ENCODE peak calls at places on chromosomes 1 and 21, in six cellular contexts. X, P, M, R, T and E are unnamed samples.

GRCh38 chr1:19287436-19288185 is 959 bp downstream of the AKR7A3 start:
- DNase-seq in X (no peak), P (no peak), M (no peak), R (no peak), T (no peak), E (no peak)

GRCh38 chr1:110433803-110434202 is 17.1 kb upstream of the PROK1 start:
- DNase-seq in X (peak), P (no peak), M (no peak), R (peak), T (no peak), E (peak)

GRCh38 chr21:46661211-46661625 is 25.7 kb downstream of the PRMT2 start:
- DNase-seq in X (no peak), P (no peak), M (no peak), R (no peak), T (peak), E (peak)

GRCh38 chr1:192872010-192872409 is 63.2 kb downstream of the RGS2 start:
- DNase-seq in X (no peak), P (no peak), M (no peak), R (no peak), T (no peak), E (no peak)

GRCh38 chr21:43196789-43197188 is 28.0 kb downstream of the CRYAA start:
- DNase-seq in X (no peak), P (no peak), M (no peak), R (no peak), T (no peak), E (no peak)

GRCh38 chr1:192602757-192603156 is 27.2 kb downstream of the RGS1 start:
- DNase-seq in X (no peak), P (no peak), M (no peak), R (no peak), T (no peak), E (no peak)

GRCh38 chr1:2970311-2971145 is 50.7 kb upstream of the ACTRT2 start:
- DNase-seq in X (no peak), P (no peak), M (no peak), R (no peak), T (no peak), E (no peak)

GRCh38 chr1:40421348-40421693 is 29.0 kb upstream of the ZFP69B start:
- DNase-seq in X (peak), P (no peak), M (peak), R (no peak), T (peak), E (no peak)

GRCh38 chr21:37220433-37220980 is 46.6 kb downstream of the VPS26C start:
- DNase-seq in X (peak), P (no peak), M (peak), R (peak), T (no peak), E (peak)

GRCh38 chr1:245056913-245057312 is 97.9 kb upstream of the KIF26B start:
- DNase-seq in X (peak), P (no peak), M (no peak), R (no peak), T (no peak), E (no peak)

GRCh38 chr1:201591981-201592380 is 53.1 kb downstream of the NAV1 start:
- DNase-seq in X (no peak), P (no peak), M (no peak), R (no peak), T (no peak), E (no peak)

GRCh38 chr1:220335668-220336067 is 63.4 kb upstream of the RAB3GAP2 start:
- DNase-seq in X (no peak), P (no peak), M (no peak), R (no peak), T (no peak), E (no peak)

GRCh38 chr1:107993920-107994319 is 28.9 kb upstream of the VAV3 start:
- DNase-seq in X (no peak), P (no peak), M (no peak), R (no peak), T (no peak), E (peak)

GRCh38 chr1:27522860-27523665 is 33.1 kb upstream of the WASF2 start:
- DNase-seq in X (peak), P (no peak), M (peak), R (peak), T (peak), E (no peak)

GRCh38 chr1:3695326-3696217 is 43.3 kb downstream of the TP73 start:
- DNase-seq in X (peak), P (no peak), M (no peak), R (peak), T (peak), E (no peak)

GRCh38 chr1:108079550-108079949 is 114.6 kb upstream of the VAV3 start:
- DNase-seq in X (peak), P (no peak), M (peak), R (no peak), T (no peak), E (no peak)

GRCh38 chr1:52436817-52437216 is 32.4 kb downstream of the PRPF38A start:
- DNase-seq in X (no peak), P (no peak), M (no peak), R (no peak), T (no peak), E (no peak)

GRCh38 chr1:109671067-109671466 is 3.2 kb downstream of the GSTM2 start:
- DNase-seq in X (no peak), P (no peak), M (no peak), R (no peak), T (no peak), E (no peak)

GRCh38 chr1:234920843-234921140 is 207.8 kb downstream of the TOMM20 start:
- DNase-seq in X (no peak), P (no peak), M (no peak), R (no peak), T (no peak), E (no peak)

GRCh38 chr1:206049293-206049692 is 3.7 kb upstream of the RHEX start:
- DNase-seq in X (no peak), P (no peak), M (no peak), R (no peak), T (no peak), E (no peak)

GRCh38 chr1:50967416-50968020 is 2.5 kb upstream of the CDKN2C start:
- DNase-seq in X (peak), P (no peak), M (no peak), R (no peak), T (no peak), E (no peak)

GRCh38 chr21:37225440-37225839 is 41.7 kb downstream of the VPS26C start:
- DNase-seq in X (peak), P (no peak), M (peak), R (no peak), T (no peak), E (no peak)

GRCh38 chr21:33196956-33197374 is 32.8 kb upstream of the IFNAR2 start:
- DNase-seq in X (peak), P (no peak), M (peak), R (peak), T (peak), E (peak)

GRCh38 chr1:98704474-98704873 is 43.0 kb downstream of the SNX7 start:
- DNase-seq in X (no peak), P (no peak), M (no peak), R (no peak), T (peak), E (no peak)

GRCh38 chr1:67952071-67952470 is 98.4 kb downstream of the DIRAS3 start:
- DNase-seq in X (no peak), P (no peak), M (no peak), R (no peak), T (no peak), E (no peak)

GRCh38 chr1:109113787-109114568 is at the start of gene ELAPOR1:
- DNase-seq in X (no peak), P (no peak), M (no peak), R (no peak), T (peak), E (no peak)

GRCh38 chr1:12048376-12048775 is 14.7 kb upstream of the TNFRSF8 start:
- DNase-seq in X (no peak), P (no peak), M (no peak), R (no peak), T (no peak), E (no peak)

GRCh38 chr1:151723726-151724370 is 2.5 kb downstream of the RIIAD1 start:
- DNase-seq in X (no peak), P (no peak), M (no peak), R (no peak), T (no peak), E (no peak)

GRCh38 chr21:15065381-15066230 is 806 bp upstream of the NRIP1 start:
- DNase-seq in X (peak), P (peak), M (peak), R (peak), T (peak), E (peak)

GRCh38 chr1:23122023-23122738 is 46.5 kb downstream of the LUZP1 start:
- DNase-seq in X (no peak), P (no peak), M (no peak), R (no peak), T (no peak), E (no peak)

GRCh38 chr1:214545293-214545692 is 6.1 kb downstream of the PTPN14 start:
- DNase-seq in X (no peak), P (no peak), M (no peak), R (no peak), T (no peak), E (no peak)

GRCh38 chr1:57839488-57839887 is 415.6 kb upstream of the DAB1 start:
- DNase-seq in X (no peak), P (no peak), M (no peak), R (no peak), T (no peak), E (no peak)

GRCh38 chr1:30382496-30382895 is 340.9 kb downstream of the MATN1 start:
- DNase-seq in X (no peak), P (no peak), M (no peak), R (no peak), T (no peak), E (no peak)

GRCh38 chr21:35603471-35603870 is 456.9 kb downstream of the SETD4 start:
- DNase-seq in X (no peak), P (no peak), M (no peak), R (no peak), T (no peak), E (no peak)

GRCh38 chr1:109792056-109792831 is 28.5 kb upstream of the EPS8L3 start:
- DNase-seq in X (peak), P (peak), M (peak), R (peak), T (peak), E (peak)

GRCh38 chr1:15410223-15410883 is 665 bp downstream of the EFHD2 start:
- DNase-seq in X (no peak), P (no peak), M (no peak), R (no peak), T (no peak), E (no peak)

GRCh38 chr1:103326595-103326994 is 198.9 kb upstream of the RNPC3 start:
- DNase-seq in X (no peak), P (no peak), M (no peak), R (no peak), T (no peak), E (no peak)